ENCODE peak calls at places on chromosomes 12 and 14, in six cellular contexts. One of them, this sample, is unnamed.

GRCh38 chr12:117792471-117792870 is 176.3 kb downstream of the KSR2 start:
- DNase-seq in osteoblast: no peak
- DNase-seq in HCT116: no peak
- DNase-seq in progenitor cell of endocrine pancreas: no peak
- DNase-seq in GM10248: no peak
- DNase-seq in IMR-90: no peak
- DNase-seq in this sample: no peak

GRCh38 chr14:86625637-86626036 is 1095.7 kb downstream of the FLRT2 start:
- DNase-seq in GM10248: no peak
- DNase-seq in HCT116: no peak
- DNase-seq in osteoblast: no peak
- DNase-seq in progenitor cell of endocrine pancreas: no peak
- DNase-seq in IMR-90: peak; percentile 3
- DNase-seq in this sample: no peak

GRCh38 chr14:68278568-68279436 is 459.2 kb downstream of the RAD51B start:
- DNase-seq in osteoblast: no peak
- DNase-seq in HCT116: peak; percentile 6
- DNase-seq in GM10248: no peak
- DNase-seq in IMR-90: peak; percentile 64
- DNase-seq in progenitor cell of endocrine pancreas: no peak
- DNase-seq in this sample: no peak

GRCh38 chr14:72434856-72435255 is 459.0 kb downstream of the DPF3 start:
- DNase-seq in GM10248: no peak
- DNase-seq in HCT116: no peak
- DNase-seq in progenitor cell of endocrine pancreas: no peak
- DNase-seq in osteoblast: no peak
- DNase-seq in IMR-90: no peak
- DNase-seq in this sample: no peak

GRCh38 chr12:32367381-32367780 is 32.0 kb upstream of the FGD4 start:
- DNase-seq in IMR-90: no peak
- DNase-seq in GM10248: no peak
- DNase-seq in HCT116: no peak
- DNase-seq in progenitor cell of endocrine pancreas: no peak
- DNase-seq in osteoblast: no peak
- DNase-seq in this sample: no peak

GRCh38 chr14:33954016-33954598 is 3.2 kb upstream of the EGLN3 start:
- DNase-seq in GM10248: no peak
- DNase-seq in osteoblast: no peak
- DNase-seq in IMR-90: no peak
- DNase-seq in progenitor cell of endocrine pancreas: no peak
- DNase-seq in HCT116: no peak
- DNase-seq in this sample: no peak

GRCh38 chr12:79858518-79858917 is 76.4 kb downstream of the PPP1R12A start:
- DNase-seq in HCT116: no peak
- DNase-seq in GM10248: no peak
- DNase-seq in IMR-90: peak; percentile 19
- DNase-seq in progenitor cell of endocrine pancreas: no peak
- DNase-seq in osteoblast: no peak
- DNase-seq in this sample: no peak

GRCh38 chr12:121793836-121794531 is 496 bp upstream of the RHOF start:
- DNase-seq in progenitor cell of endocrine pancreas: peak; percentile 86
- DNase-seq in HCT116: peak; percentile 89
- DNase-seq in GM10248: peak; percentile 88
- DNase-seq in osteoblast: peak; percentile 99
- DNase-seq in IMR-90: peak; percentile 89
- DNase-seq in this sample: peak; percentile 91

GRCh38 chr12:70576341-70577282 is 60.6 kb downstream of the PTPRB start:
- DNase-seq in HCT116: peak; percentile 66
- DNase-seq in GM10248: peak; percentile 34
- DNase-seq in IMR-90: peak; percentile 85
- DNase-seq in progenitor cell of endocrine pancreas: no peak
- DNase-seq in osteoblast: no peak
- DNase-seq in this sample: peak; percentile 16

GRCh38 chr14:26527095-26527494 is 70.7 kb downstream of the NOVA1 start:
- DNase-seq in osteoblast: no peak
- DNase-seq in IMR-90: peak; percentile 72
- DNase-seq in HCT116: no peak
- DNase-seq in progenitor cell of endocrine pancreas: no peak
- DNase-seq in GM10248: no peak
- DNase-seq in this sample: no peak

GRCh38 chr12:50589650-50590435 is 85.1 kb downstream of the DIP2B start:
- DNase-seq in GM10248: no peak
- DNase-seq in IMR-90: peak; percentile 97
- DNase-seq in progenitor cell of endocrine pancreas: no peak
- DNase-seq in HCT116: no peak
- DNase-seq in osteoblast: peak; percentile 82
- DNase-seq in this sample: no peak

GRCh38 chr12:52247622-52248540 is 14.8 kb downstream of the KRT7 start:
- DNase-seq in osteoblast: peak; percentile 65
- DNase-seq in HCT116: no peak
- DNase-seq in GM10248: no peak
- DNase-seq in IMR-90: no peak
- DNase-seq in progenitor cell of endocrine pancreas: no peak
- DNase-seq in this sample: no peak

GRCh38 chr14:51006781-51007211 is 62.5 kb upstream of the PYGL start:
- DNase-seq in GM10248: no peak
- DNase-seq in progenitor cell of endocrine pancreas: no peak
- DNase-seq in IMR-90: peak; percentile 58
- DNase-seq in osteoblast: no peak
- DNase-seq in HCT116: no peak
- DNase-seq in this sample: no peak

GRCh38 chr14:104223101-104223809 is 84.9 kb downstream of the KIF26A start:
- DNase-seq in osteoblast: no peak
- DNase-seq in GM10248: no peak
- DNase-seq in HCT116: no peak
- DNase-seq in progenitor cell of endocrine pancreas: no peak
- DNase-seq in IMR-90: no peak
- DNase-seq in this sample: peak; percentile 44

GRCh38 chr12:42428850-42429249 is 102.9 kb downstream of the PPHLN1 start:
- DNase-seq in HCT116: no peak
- DNase-seq in IMR-90: no peak
- DNase-seq in progenitor cell of endocrine pancreas: no peak
- DNase-seq in osteoblast: no peak
- DNase-seq in GM10248: no peak
- DNase-seq in this sample: no peak

GRCh38 chr12:58917699-58918334 is 2.5 kb downstream of the LRIG3 start:
- DNase-seq in IMR-90: no peak
- DNase-seq in progenitor cell of endocrine pancreas: no peak
- DNase-seq in HCT116: no peak
- DNase-seq in GM10248: no peak
- DNase-seq in osteoblast: no peak
- DNase-seq in this sample: no peak

GRCh38 chr14:73143617-73144016 is 7.3 kb downstream of the PSEN1 start:
- DNase-seq in GM10248: no peak
- DNase-seq in osteoblast: no peak
- DNase-seq in progenitor cell of endocrine pancreas: no peak
- DNase-seq in IMR-90: no peak
- DNase-seq in HCT116: no peak
- DNase-seq in this sample: no peak

GRCh38 chr12:6753772-6754356 is 923 bp upstream of the MLF2 start:
- DNase-seq in HCT116: no peak
- DNase-seq in GM10248: no peak
- DNase-seq in osteoblast: no peak
- DNase-seq in progenitor cell of endocrine pancreas: no peak
- DNase-seq in IMR-90: no peak
- DNase-seq in this sample: peak; percentile 21
- TF ChIP-seq CTCF in HCT116: peak; percentile 95
- TF ChIP-seq CTCF in GM10248: no peak
- TF ChIP-seq CTCF in osteoblast: peak; percentile 4
- TF ChIP-seq CTCF in progenitor cell of endocrine pancreas: no peak
- TF ChIP-seq CTCF in IMR-90: peak; percentile 99
- TF ChIP-seq CTCF in this sample: peak; percentile 93

DNA sequence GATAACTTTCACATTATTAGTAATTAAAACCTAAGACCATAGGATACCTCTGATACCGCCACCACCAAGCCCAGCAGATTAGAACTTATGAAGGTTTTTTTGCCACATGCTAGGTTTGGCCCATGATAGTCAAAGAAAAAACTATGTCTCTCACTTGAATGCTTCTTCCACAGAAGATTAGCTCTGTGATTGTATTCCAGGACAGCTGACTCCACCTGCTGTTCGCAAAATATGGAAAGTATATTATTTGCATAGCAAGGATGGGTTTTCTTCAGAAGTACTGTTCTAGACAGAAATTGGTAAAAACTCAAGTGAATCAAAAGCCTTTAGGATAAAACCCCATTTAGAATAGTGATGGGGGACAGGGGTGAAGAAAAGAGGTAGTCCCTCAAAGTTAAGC is 42.2 kb downstream of the PPFIBP1 start:
- DNase-seq in GM10248: no peak
- DNase-seq in IMR-90: no peak
- DNase-seq in osteoblast: no peak
- DNase-seq in HCT116: no peak
- DNase-seq in progenitor cell of endocrine pancreas: no peak
- DNase-seq in this sample: no peak
- TF ChIP-seq CTCF in GM10248: no peak
- TF ChIP-seq CTCF in IMR-90: peak; percentile 20
- TF ChIP-seq CTCF in osteoblast: no peak
- TF ChIP-seq CTCF in HCT116: no peak
- TF ChIP-seq CTCF in progenitor cell of endocrine pancreas: no peak
- TF ChIP-seq CTCF in this sample: no peak

GRCh38 chr14:92382677-92383076 is 59.7 kb downstream of the SLC24A4 start:
- DNase-seq in progenitor cell of endocrine pancreas: no peak
- DNase-seq in GM10248: no peak
- DNase-seq in osteoblast: peak; percentile 90
- DNase-seq in IMR-90: no peak
- DNase-seq in HCT116: no peak
- DNase-seq in this sample: no peak
- TF ChIP-seq CTCF in progenitor cell of endocrine pancreas: peak; percentile 39
- TF ChIP-seq CTCF in GM10248: no peak
- TF ChIP-seq CTCF in osteoblast: peak; percentile 52
- TF ChIP-seq CTCF in IMR-90: peak; percentile 14
- TF ChIP-seq CTCF in HCT116: peak; percentile 46
- TF ChIP-seq CTCF in this sample: peak; percentile 17

DNA sequence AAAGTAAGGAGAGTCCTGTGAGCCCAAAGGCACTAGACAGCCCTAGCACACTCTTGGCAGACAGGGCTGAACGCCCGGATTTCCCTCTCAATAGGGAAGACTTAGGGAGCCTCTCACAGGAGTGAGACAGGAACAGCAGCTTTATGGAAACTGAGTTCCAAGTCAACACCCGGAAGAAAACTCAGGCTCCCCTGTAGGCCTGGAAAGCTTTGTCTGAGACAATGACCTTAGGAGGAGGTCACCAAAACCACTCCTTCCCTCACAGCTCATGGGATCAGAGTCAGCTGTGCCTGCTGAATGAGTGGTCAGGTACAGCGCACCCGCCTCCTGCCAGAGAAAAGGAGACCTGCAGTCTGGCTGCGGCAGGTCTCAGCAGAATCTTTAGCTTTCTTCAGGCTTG is 229.5 kb downstream of the CACNA1C start:
- DNase-seq in progenitor cell of endocrine pancreas: no peak
- DNase-seq in GM10248: no peak
- DNase-seq in osteoblast: no peak
- DNase-seq in HCT116: no peak
- DNase-seq in IMR-90: no peak
- DNase-seq in this sample: no peak
- TF ChIP-seq CTCF in progenitor cell of endocrine pancreas: no peak
- TF ChIP-seq CTCF in GM10248: no peak
- TF ChIP-seq CTCF in osteoblast: no peak
- TF ChIP-seq CTCF in HCT116: no peak
- TF ChIP-seq CTCF in IMR-90: no peak
- TF ChIP-seq CTCF in this sample: no peak

GRCh38 chr12:69130064-69130463 is 109.3 kb upstream of the CPSF6 start:
- DNase-seq in osteoblast: peak; percentile 29
- DNase-seq in HCT116: no peak
- DNase-seq in GM10248: no peak
- DNase-seq in progenitor cell of endocrine pancreas: no peak
- DNase-seq in IMR-90: no peak
- DNase-seq in this sample: no peak
- TF ChIP-seq CTCF in osteoblast: peak; percentile 42
- TF ChIP-seq CTCF in HCT116: no peak
- TF ChIP-seq CTCF in GM10248: no peak
- TF ChIP-seq CTCF in progenitor cell of endocrine pancreas: no peak
- TF ChIP-seq CTCF in IMR-90: peak; percentile 19
- TF ChIP-seq CTCF in this sample: no peak

GRCh38 chr14:99230271-99231141 is 41.5 kb downstream of the BCL11B start:
- DNase-seq in HCT116: no peak
- DNase-seq in GM10248: no peak
- DNase-seq in IMR-90: no peak
- DNase-seq in osteoblast: no peak
- DNase-seq in progenitor cell of endocrine pancreas: no peak
- DNase-seq in this sample: no peak
- TF ChIP-seq CTCF in HCT116: no peak
- TF ChIP-seq CTCF in GM10248: no peak
- TF ChIP-seq CTCF in IMR-90: no peak
- TF ChIP-seq CTCF in osteoblast: no peak
- TF ChIP-seq CTCF in progenitor cell of endocrine pancreas: peak; percentile 35
- TF ChIP-seq CTCF in this sample: no peak

GRCh38 chr12:57153420-57153997 is 6.1 kb upstream of the LRP1-AS start:
- DNase-seq in IMR-90: no peak
- DNase-seq in osteoblast: no peak
- DNase-seq in progenitor cell of endocrine pancreas: no peak
- DNase-seq in HCT116: no peak
- DNase-seq in GM10248: no peak
- DNase-seq in this sample: no peak

GRCh38 chr12:57152408-57153038 is 5.1 kb upstream of the LRP1-AS start:
- DNase-seq in HCT116: no peak
- DNase-seq in IMR-90: peak; percentile 54
- DNase-seq in osteoblast: peak; percentile 89
- DNase-seq in progenitor cell of endocrine pancreas: no peak
- DNase-seq in GM10248: no peak
- DNase-seq in this sample: no peak

GRCh38 chr12:57150400-57150799 is 3.0 kb upstream of the LRP1-AS start:
- DNase-seq in progenitor cell of endocrine pancreas: no peak
- DNase-seq in GM10248: no peak
- DNase-seq in IMR-90: no peak
- DNase-seq in HCT116: no peak
- DNase-seq in osteoblast: peak; percentile 34
- DNase-seq in this sample: no peak

GRCh38 chr12:57154076-57154475 is 6.7 kb upstream of the LRP1-AS start:
- DNase-seq in HCT116: no peak
- DNase-seq in osteoblast: no peak
- DNase-seq in GM10248: no peak
- DNase-seq in IMR-90: no peak
- DNase-seq in progenitor cell of endocrine pancreas: no peak
- DNase-seq in this sample: no peak

GRCh38 chr12:57151741-57152407 is 4.5 kb upstream of the LRP1-AS start:
- DNase-seq in progenitor cell of endocrine pancreas: no peak
- DNase-seq in IMR-90: peak; percentile 74
- DNase-seq in osteoblast: peak; percentile 96
- DNase-seq in GM10248: no peak
- DNase-seq in HCT116: no peak
- DNase-seq in this sample: no peak
- TF ChIP-seq CTCF in progenitor cell of endocrine pancreas: no peak
- TF ChIP-seq CTCF in IMR-90: no peak
- TF ChIP-seq CTCF in osteoblast: no peak
- TF ChIP-seq CTCF in GM10248: no peak
- TF ChIP-seq CTCF in HCT116: no peak
- TF ChIP-seq CTCF in this sample: no peak

GRCh38 chr12:6285532-6286306 is 24.8 kb upstream of the PLEKHG6 start:
- DNase-seq in IMR-90: peak; percentile 89
- DNase-seq in GM10248: no peak
- DNase-seq in osteoblast: peak; percentile 76
- DNase-seq in progenitor cell of endocrine pancreas: no peak
- DNase-seq in HCT116: no peak
- DNase-seq in this sample: no peak
- TF ChIP-seq CTCF in IMR-90: no peak
- TF ChIP-seq CTCF in GM10248: no peak
- TF ChIP-seq CTCF in osteoblast: no peak
- TF ChIP-seq CTCF in progenitor cell of endocrine pancreas: no peak
- TF ChIP-seq CTCF in HCT116: no peak
- TF ChIP-seq CTCF in this sample: no peak